ENCODE peak calls at places on chromosome 22, in ten cellular contexts. R is left ventricle myocardium superior, K is SK-N-DZ, Y is amniotic epithelial cell, B is neural crest cell, N is AG09319, Z is pulmonary artery endothelial cell, C is NCI-H2081, O is fibroblast of lung, P is mesothelial cell of epicardium. L is an unnamed sample.
A peak's percentile ranks its signal among the peaks of the same experiment; 100 is the strongest.

GRCh38 chr22:24178502-24179440 is 2.5 kb upstream of the SUSD2 start:
- DNase-seq in P (no peak), N (no peak), C (no peak), Z (no peak), Y (no peak), B (no peak), R (peak; percentile 27), O (no peak), K (peak; percentile 55), L (no peak)

GRCh38 chr22:22076361-22076760 is 93.8 kb upstream of the TOP3B start:
- DNase-seq in R (no peak), O (no peak), P (no peak), C (no peak), N (no peak), Y (peak; percentile 21), B (no peak), K (no peak), Z (no peak), L (no peak)

GRCh38 chr22:19674129-19674928 is 40.0 kb upstream of the SEPTIN5 start:
- DNase-seq in O (peak; percentile 17), Y (no peak), P (no peak), K (no peak), Z (no peak), N (no peak), C (no peak), R (no peak), B (no peak), L (peak; percentile 81)

GRCh38 chr22:25403752-25404471 is 160.6 kb upstream of the GRK3 start:
- DNase-seq in P (no peak), B (no peak), Z (no peak), N (peak; percentile 50), C (no peak), K (peak; percentile 46), O (peak; percentile 59), R (peak; percentile 45), Y (no peak), L (no peak)

GRCh38 chr22:24728790-24729637 is 45.5 kb downstream of the PIWIL3 start:
- DNase-seq in C (no peak), R (peak; percentile 67), Z (peak; percentile 27), N (no peak), O (peak; percentile 81), Y (peak; percentile 93), P (no peak), B (peak; percentile 11), K (no peak), L (no peak)

GRCh38 chr22:50544746-50545253 is 899 bp upstream of the KLHDC7B start:
- DNase-seq in Y (peak; percentile 54), O (no peak), N (no peak), R (no peak), Z (no peak), P (no peak), C (no peak), K (no peak), B (no peak), L (no peak)

GRCh38 chr22:40050258-40050657 is 55.5 kb downstream of the FAM83F start:
- DNase-seq in C (no peak), R (no peak), N (no peak), B (no peak), K (no peak), Y (no peak), O (no peak), Z (no peak), P (no peak), L (no peak)

GRCh38 chr22:29308791-29309262 is 2.4 kb downstream of the GAS2L1 start:
- DNase-seq in O (peak; percentile 39), Z (no peak), N (no peak), K (no peak), P (peak; percentile 38), R (no peak), B (no peak), Y (peak; percentile 73), C (no peak), L (no peak)

GRCh38 chr22:35736166-35736565 is 18.5 kb downstream of the APOL5 start:
- DNase-seq in Y (no peak), K (no peak), N (no peak), P (no peak), B (no peak), O (no peak), R (no peak), Z (no peak), C (no peak), L (no peak)

GRCh38 chr22:39908737-39909136 is 7.9 kb downstream of the GRAP2 start:
- DNase-seq in N (no peak), P (no peak), O (no peak), C (no peak), Z (no peak), R (no peak), Y (peak; percentile 13), K (no peak), B (no peak), L (no peak)

L was measured in NCI-H2029.